ENCODE peak calls at places on chromosomes 2 and 18, in nine cellular contexts. U is HTR-8/SVneo, A is amniotic stem cell, D is neural crest cell, V is astrocyte of the spinal cord, W is EL, G is LoVo, H is progenitor cell of endocrine pancreas, O is Caki2. R is an unnamed sample.

GRCh38 chr18:48996901-48997463 is 46.2 kb upstream of the SMAD7 start:
- DNase-seq in U (peak; percentile 63), A (peak; percentile 56), D (no peak), V (peak; percentile 93), W (peak; percentile 95), G (peak; percentile 89), H (no peak), O (peak; percentile 94), R (peak; percentile 61)

GRCh38 chr2:113890253-113891235 is 655 bp downstream of the ACTR3 start:
- DNase-seq in U (no peak), A (peak; percentile 65), D (peak; percentile 41), V (peak; percentile 83), W (peak; percentile 74), G (peak; percentile 46), H (peak; percentile 47), O (peak; percentile 76), R (peak; percentile 84)

GRCh38 chr2:240878341-240878936 is 9.8 kb downstream of the AGXT start:
- DNase-seq in U (no peak), A (no peak), D (no peak), V (no peak), W (no peak), G (no peak), H (no peak), O (no peak), R (no peak)

GRCh38 chr2:30410217-30410616 is 36.8 kb upstream of the LCLAT1 start:
- DNase-seq in U (no peak), A (no peak), D (no peak), V (peak; percentile 44), W (peak; percentile 53), G (no peak), H (no peak), O (peak; percentile 65), R (peak; percentile 90)

GRCh38 chr2:67752964-67753363 is 309.8 kb downstream of the C1D start:
- DNase-seq in U (peak; percentile 4), A (no peak), D (no peak), V (peak; percentile 44), W (peak; percentile 77), G (no peak), H (no peak), O (no peak), R (peak; percentile 75)

GRCh38 chr2:69149631-69150215 is 136.7 kb downstream of the ANTXR1 start:
- DNase-seq in U (peak; percentile 47), A (no peak), D (no peak), V (peak; percentile 72), W (peak; percentile 52), G (no peak), H (no peak), O (no peak), R (peak; percentile 41)

GRCh38 chr2:235716875-235717496 is 223.1 kb downstream of the AGAP1 start:
- DNase-seq in U (no peak), A (no peak), D (no peak), V (no peak), W (no peak), G (no peak), H (no peak), O (no peak), R (no peak)

GRCh38 chr2:103386872-103387271 is 625.0 kb downstream of the TMEM182 start:
- DNase-seq in U (no peak), A (no peak), D (no peak), V (no peak), W (no peak), G (no peak), H (no peak), O (no peak), R (no peak)

GRCh38 chr2:210630904-210631560 is 74.6 kb downstream of the CPS1 start:
- DNase-seq in U (no peak), A (no peak), D (no peak), V (no peak), W (no peak), G (no peak), H (no peak), O (no peak), R (no peak)